ENCODE peak calls at places on chromosomes 1 and 21, in ten cellular contexts. N is breast epithelium; X is fibroblast of lung; I is uterus; A is HFF-Myc; G is heart left ventricle; E is AG04450; W is cardiac fibroblast; F is CD4-positive, CD25-positive, alpha-beta regulatory T cell; S is psoas muscle. R is an unnamed sample.

GRCh38 chr1:73160759-73161158 is 878.4 kb upstream of the NEGR1 start:
- DNase-seq in N (no peak), I (no peak), F (no peak), X (no peak), G (no peak), E (no peak), A (no peak), W (no peak), S (no peak), R (no peak)

GRCh38 chr1:37362990-37363389 is 111.4 kb upstream of the ZC3H12A start:
- DNase-seq in X (no peak), G (no peak), I (peak), N (no peak), W (no peak), S (no peak), E (no peak), F (no peak), A (no peak), R (no peak)

GRCh38 chr1:169601096-169601881 is 15.0 kb upstream of the F5 start:
- DNase-seq in N (no peak), E (no peak), A (no peak), X (peak), G (no peak), F (peak), I (no peak), S (no peak), W (peak), R (peak)

GRCh38 chr1:110538082-110538481 is 19.1 kb upstream of the KCNA10 start:
- DNase-seq in F (no peak), X (no peak), G (no peak), N (no peak), E (no peak), S (no peak), W (no peak), I (no peak), A (no peak), R (no peak)

GRCh38 chr1:100989306-100990077 is 36.1 kb downstream of the DPH5 start:
- DNase-seq in G (no peak), S (no peak), E (peak), N (no peak), X (peak), F (no peak), A (peak), W (peak), I (no peak), R (peak)

GRCh38 chr21:41369105-41369914 is 7.5 kb downstream of the MX2 start:
- DNase-seq in A (no peak), F (peak), G (peak), W (peak), I (peak), N (no peak), X (no peak), S (peak), E (no peak), R (no peak)

GRCh38 chr21:40793057-40793456 is 53.9 kb downstream of the DSCAM start:
- DNase-seq in F (no peak), N (peak), G (no peak), X (no peak), A (no peak), S (peak), E (no peak), I (no peak), W (no peak), R (peak)

GRCh38 chr1:109619405-109619654 is at the start of gene GNAT2:
- DNase-seq in S (no peak), N (no peak), G (no peak), X (no peak), F (no peak), E (no peak), I (no peak), A (no peak), W (no peak), R (no peak)

GRCh38 chr1:32539584-32540571 is 651 bp downstream of the ZBTB8A start:
- DNase-seq in F (peak), W (peak), S (peak), A (no peak), N (no peak), I (peak), X (peak), E (no peak), G (peak), R (peak)

GRCh38 chr1:48206371-48206770 is 16.1 kb upstream of the SLC5A9 start:
- DNase-seq in A (no peak), F (no peak), G (no peak), E (no peak), N (no peak), X (no peak), S (no peak), W (no peak), I (no peak), R (no peak)

GRCh38 chr1:222844108-222844779 is 29.4 kb downstream of the DISP1 start:
- DNase-seq in S (no peak), F (no peak), A (peak), N (no peak), W (peak), X (no peak), I (no peak), G (no peak), E (no peak), R (peak)

GRCh38 chr1:170863600-170863999 is 71.7 kb upstream of the MROH9 start:
- DNase-seq in W (no peak), E (no peak), S (no peak), N (no peak), F (no peak), A (no peak), I (no peak), G (no peak), X (no peak), R (no peak)

GRCh38 chr1:167683641-167684502 is 37.9 kb upstream of the MPZL1 start:
- DNase-seq in W (peak), X (peak), E (peak), A (no peak), S (peak), F (no peak), G (peak), I (no peak), N (peak), R (peak)

GRCh38 chr1:220628431-220628830 is 61.7 kb upstream of the C1orf115 start:
- DNase-seq in A (no peak), I (no peak), X (no peak), S (no peak), G (no peak), F (no peak), E (no peak), N (no peak), W (no peak), R (no peak)

GRCh38 chr1:28248273-28249012 is 10.9 kb upstream of the SESN2 start:
- DNase-seq in S (peak), E (peak), W (peak), N (peak), A (peak), G (peak), I (peak), F (peak), X (peak), R (peak)

GRCh38 chr1:191240925-191241324 is 763.3 kb upstream of the BRINP3 start:
- DNase-seq in S (no peak), X (peak), N (no peak), I (no peak), G (no peak), A (peak), F (no peak), W (no peak), E (peak), R (peak)

GRCh38 chr1:179591253-179591591 is 410 bp upstream of the TDRD5 start:
- DNase-seq in G (no peak), X (no peak), E (no peak), N (no peak), I (no peak), F (no peak), W (no peak), A (no peak), S (no peak), R (no peak)

GRCh38 chr1:243558556-243558955 is 291.5 kb downstream of the AKT3 start:
- DNase-seq in E (no peak), F (no peak), A (no peak), W (no peak), X (no peak), S (no peak), I (no peak), G (no peak), N (no peak), R (no peak)

GRCh38 chr1:240499012-240499411 is 112.9 kb downstream of the GREM2 start:
- DNase-seq in I (no peak), S (no peak), F (no peak), G (no peak), N (no peak), A (peak), X (peak), E (no peak), W (peak), R (peak)

GRCh38 chr21:20997633-20998455 is at the start of gene NCAM2:
- DNase-seq in E (peak), N (peak), I (peak), X (peak), A (peak), S (peak), F (peak), W (peak), G (peak), R (peak)

GRCh38 chr1:115134850-115135484 is 45.7 kb upstream of the TSPAN2 start:
- DNase-seq in G (no peak), W (peak), S (no peak), X (peak), A (peak), E (peak), I (no peak), F (no peak), N (peak), R (peak)

GRCh38 chr1:205062895-205063294 is 19.9 kb downstream of the CNTN2 start:
- DNase-seq in X (no peak), F (no peak), N (no peak), E (no peak), A (no peak), W (no peak), I (no peak), G (no peak), S (no peak), R (no peak)

GRCh38 chr1:115336741-115337140 is 1.3 kb downstream of the NGF start:
- DNase-seq in A (no peak), S (no peak), X (no peak), E (no peak), I (no peak), G (no peak), F (no peak), W (no peak), N (no peak), R (no peak)

GRCh38 chr1:165537351-165538107 is 6.3 kb upstream of the LRRC52 start:
- DNase-seq in N (no peak), F (no peak), G (no peak), X (no peak), S (no peak), W (no peak), E (no peak), I (no peak), A (no peak), R (no peak)

GRCh38 chr1:20834192-20834591 is 47.1 kb upstream of the HP1BP3 start:
- DNase-seq in F (no peak), A (no peak), W (no peak), I (no peak), N (no peak), X (no peak), G (no peak), E (no peak), S (no peak), R (no peak)

GRCh38 chr1:157652859-157653493 is 47.6 kb downstream of the FCRL3 start:
- DNase-seq in W (no peak), S (no peak), G (no peak), A (no peak), F (no peak), X (no peak), I (no peak), E (no peak), N (no peak), R (no peak)

GRCh38 chr1:175294179-175294756 is 101.7 kb upstream of the KIAA0040 start:
- DNase-seq in X (no peak), W (no peak), A (no peak), S (no peak), G (no peak), E (no peak), N (no peak), I (no peak), F (no peak), R (no peak)

GRCh38 chr1:101002551-101002950 is 23.0 kb downstream of the DPH5 start:
- DNase-seq in A (no peak), S (no peak), E (no peak), F (no peak), X (no peak), W (peak), I (no peak), N (no peak), G (no peak), R (peak)

GRCh38 chr1:5637171-5637570 is 355.1 kb downstream of the NPHP4 start:
- DNase-seq in A (no peak), G (no peak), I (no peak), W (no peak), X (no peak), E (no peak), N (no peak), S (no peak), F (peak), R (no peak)

GRCh38 chr1:95948023-95948422 is 714.0 kb downstream of the RWDD3 start:
- DNase-seq in G (no peak), E (no peak), X (no peak), W (no peak), N (no peak), I (no peak), F (no peak), A (no peak), S (no peak), R (no peak)

GRCh38 chr1:188611432-188611831 is 1782.7 kb downstream of the PLA2G4A start:
- DNase-seq in E (no peak), X (no peak), N (no peak), S (no peak), G (no peak), I (no peak), W (no peak), F (no peak), A (no peak), R (no peak)

GRCh38 chr21:43719748-43720538 is 1.0 kb downstream of the PDXK start:
- DNase-seq in F (no peak), A (no peak), I (peak), E (no peak), N (no peak), X (no peak), S (no peak), W (no peak), G (no peak), R (no peak)

GRCh38 chr1:67850611-67851075 is 17.4 kb upstream of the GNG12 start:
- DNase-seq in I (peak), N (peak), S (peak), G (peak), X (peak), A (peak), F (no peak), E (no peak), W (peak), R (peak)

GRCh38 chr1:227540170-227541098 is 22.9 kb upstream of the ZNF678 start:
- DNase-seq in E (no peak), X (no peak), S (no peak), I (no peak), G (no peak), F (no peak), A (no peak), W (no peak), N (no peak), R (no peak)

GRCh38 chr1:119101563-119101962 is 38.9 kb downstream of the WARS2 start:
- DNase-seq in F (no peak), W (peak), E (no peak), I (no peak), N (peak), S (no peak), G (no peak), X (peak), A (no peak), R (peak)

GRCh38 chr1:116763787-116764465 is 9.7 kb downstream of the CD2 start:
- DNase-seq in A (no peak), N (no peak), X (no peak), I (no peak), G (no peak), W (peak), S (no peak), F (no peak), E (no peak), R (no peak)

GRCh38 chr1:167401260-167401873 is 117.0 kb downstream of the CD247 start:
- DNase-seq in S (no peak), F (peak), X (peak), I (no peak), N (peak), E (peak), G (no peak), A (peak), W (peak), R (peak)

GRCh38 chr1:42730988-42731387 is 9.0 kb downstream of the CLDN19 start:
- DNase-seq in F (no peak), A (no peak), N (no peak), I (no peak), W (no peak), G (no peak), E (no peak), S (no peak), X (no peak), R (no peak)

GRCh38 chr1:7831458-7831857 is 21.4 kb downstream of the UTS2 start:
- DNase-seq in A (no peak), E (no peak), S (no peak), G (no peak), W (peak), X (no peak), I (no peak), N (no peak), F (no peak), R (no peak)

GRCh38 chr1:7824701-7825100 is 28.2 kb downstream of the UTS2 start:
- DNase-seq in I (no peak), G (no peak), W (no peak), S (no peak), A (no peak), X (no peak), N (no peak), F (no peak), E (no peak), R (no peak)

GRCh38 chr1:7826363-7826762 is 26.5 kb downstream of the UTS2 start:
- DNase-seq in A (no peak), X (no peak), W (no peak), S (no peak), N (no peak), I (no peak), F (no peak), G (no peak), E (no peak), R (no peak)

DNA sequence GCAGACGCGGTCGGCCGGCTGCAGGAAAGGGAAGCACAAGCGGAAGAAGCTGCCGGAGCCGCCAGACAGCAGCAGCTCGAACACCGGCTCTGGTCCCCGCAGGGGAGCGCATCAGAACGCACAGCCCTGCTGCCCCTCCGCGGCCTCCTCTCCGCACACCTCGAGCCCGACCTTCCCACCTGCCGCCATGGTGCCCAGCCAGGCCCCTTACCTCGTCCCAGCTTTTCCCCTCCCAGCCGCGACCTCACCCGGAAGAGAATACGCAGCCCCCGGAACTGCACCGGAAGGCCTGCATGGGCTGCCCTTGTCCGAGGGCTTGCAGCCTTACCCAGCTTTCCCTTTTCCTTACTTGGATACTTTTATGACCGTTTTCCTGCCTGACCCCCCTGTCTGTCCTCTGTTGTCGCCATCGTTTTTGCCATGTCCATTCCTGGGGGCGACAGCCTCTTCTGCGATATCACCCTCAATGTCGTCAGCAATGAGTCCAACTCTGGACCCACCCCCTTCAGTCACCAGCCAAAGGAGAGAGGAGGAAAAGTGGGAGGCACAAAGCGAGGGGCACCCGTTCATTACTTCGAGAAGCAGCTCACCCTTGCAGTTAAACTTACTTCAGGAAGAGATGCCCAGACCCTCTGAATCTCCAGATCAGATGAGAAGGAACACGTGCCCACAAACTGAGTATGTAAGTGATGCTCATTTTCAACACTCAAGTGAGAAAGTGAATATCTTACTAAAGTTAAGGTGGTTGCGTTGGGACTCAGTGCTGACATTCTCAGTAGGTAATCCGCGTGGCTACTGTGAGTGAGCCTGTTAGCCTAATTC is 25.5 kb downstream of the UTS2 start:
- DNase-seq in N (no peak), I (no peak), F (peak), E (no peak), X (peak), A (no peak), S (no peak), G (no peak), W (peak), R (no peak)
- H3K4me3 ChIP-seq in N (no peak), I (no peak), F (peak), E (peak), X (peak), A (no peak), S (peak), G (peak), W (peak), R (peak)

GRCh38 chr21:34796518-34797201 is 127.9 kb downstream of the CLIC6 start:
- DNase-seq in E (no peak), W (no peak), X (no peak), A (no peak), S (no peak), N (no peak), G (no peak), F (no peak), I (no peak), R (no peak)
- H3K4me3 ChIP-seq in E (no peak), W (no peak), X (no peak), A (no peak), S (peak), N (no peak), G (no peak), F (no peak), I (no peak), R (no peak)

GRCh38 chr1:107058245-107059032 is 2.0 kb downstream of the PRMT6 start:
- DNase-seq in N (no peak), G (no peak), E (no peak), F (no peak), S (no peak), W (no peak), X (peak), I (no peak), A (no peak), R (no peak)
- H3K4me3 ChIP-seq in N (peak), G (peak), E (no peak), F (peak), S (peak), W (no peak), X (peak), I (no peak), A (peak), R (peak)

DNA sequence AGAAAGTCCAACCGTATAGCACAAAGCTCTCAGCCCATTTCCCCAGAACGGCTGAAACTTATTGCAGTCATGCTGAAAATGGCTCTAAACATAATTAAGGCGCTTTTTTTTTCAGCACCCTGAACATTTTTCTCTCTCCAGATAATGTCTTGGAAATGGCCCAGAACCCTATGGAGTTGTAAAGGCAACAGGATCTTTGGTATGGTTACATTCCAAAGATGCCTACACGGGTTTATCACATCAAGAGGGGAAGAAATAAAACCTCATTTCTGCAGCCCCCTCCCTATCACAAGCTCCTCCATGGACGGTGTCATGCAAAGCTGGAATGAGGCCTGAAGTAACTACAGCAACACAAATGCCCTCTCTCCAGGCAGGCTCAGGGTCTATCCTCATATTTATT is 126.3 kb upstream of the GALNT2 start:
- DNase-seq in N (no peak), G (no peak), S (no peak), W (peak), F (no peak), A (no peak), E (no peak), I (no peak), X (no peak), R (peak)
- H3K4me3 ChIP-seq in N (no peak), G (no peak), S (no peak), W (no peak), F (no peak), A (no peak), E (no peak), I (no peak), X (no peak), R (no peak)

GRCh38 chr1:11109361-11109760 is 9.7 kb upstream of the EXOSC10 start:
- DNase-seq in X (no peak), G (no peak), F (no peak), W (no peak), S (no peak), N (no peak), E (no peak), A (no peak), I (no peak), R (no peak)

GRCh38 chr1:11116318-11116717 is 16.6 kb upstream of the EXOSC10 start:
- DNase-seq in G (no peak), E (no peak), W (no peak), F (no peak), S (no peak), I (no peak), A (no peak), N (no peak), X (no peak), R (no peak)

DNA sequence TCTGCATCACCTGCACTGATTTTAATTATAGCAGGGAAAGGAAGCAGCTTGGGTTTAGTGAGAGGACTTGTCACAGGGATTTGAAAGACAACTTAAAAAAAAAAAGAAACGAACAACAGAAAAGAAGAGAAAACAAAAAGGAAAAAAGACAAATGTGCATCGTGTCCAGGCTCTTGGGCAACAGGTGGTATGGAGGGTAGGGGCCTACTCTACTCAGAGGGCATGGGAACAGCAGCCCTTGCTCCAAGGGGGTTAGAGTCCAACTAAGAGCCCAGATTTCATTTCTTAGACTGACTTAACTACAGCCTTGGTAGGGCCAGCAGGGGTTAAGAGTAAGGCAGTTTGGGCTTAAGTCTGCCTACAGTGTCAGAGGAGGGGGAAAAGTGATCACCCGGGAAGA is 15.3 kb upstream of the EXOSC10 start:
- DNase-seq in S (no peak), A (no peak), W (no peak), N (no peak), I (no peak), G (no peak), F (no peak), E (no peak), X (no peak), R (no peak)
- H3K4me3 ChIP-seq in S (no peak), A (no peak), W (no peak), N (no peak), I (no peak), G (no peak), F (no peak), E (no peak), X (no peak), R (no peak)

GRCh38 chr1:226185153-226186036 is 1.1 kb downstream of the ACBD3 start:
- DNase-seq in G (no peak), A (no peak), F (no peak), I (no peak), X (peak), S (no peak), W (peak), N (no peak), E (no peak), R (peak)
- H3K4me3 ChIP-seq in G (peak), A (peak), F (peak), I (peak), X (peak), S (peak), W (peak), N (peak), E (peak), R (peak)